ENCODE peak calls at places on chromosomes 16 and 17, in seven cellular contexts. D, O, E, H, L, K and C are unnamed samples.

GRCh38 chr17:57035971-57036481 is 49.0 kb upstream of the AKAP1 start:
- DNase-seq in L (no peak), D (no peak), K (no peak), H (no peak), O (no peak), E (peak), C (peak)

GRCh38 chr16:79752421-79752820 is 151.9 kb upstream of the MAF start:
- DNase-seq in L (no peak), H (no peak), E (no peak), O (no peak), D (no peak), K (no peak), C (no peak)

GRCh38 chr17:83193336-83194188 is 114.2 kb downstream of the METRNL start:
- DNase-seq in O (no peak), H (no peak), D (peak), L (peak), K (no peak), E (no peak), C (no peak)

GRCh38 chr17:41654134-41654907 is 29.9 kb upstream of the KRT17 start:
- DNase-seq in K (no peak), E (no peak), H (no peak), L (peak), D (no peak), O (no peak), C (peak)

GRCh38 chr16:27217256-27217655 is 13.9 kb downstream of the KDM8 start:
- DNase-seq in D (no peak), K (no peak), E (no peak), O (no peak), L (peak), H (no peak), C (no peak)

GRCh38 chr16:4136229-4136813 is 20.1 kb upstream of the ADCY9 start:
- DNase-seq in D (no peak), K (no peak), E (no peak), H (no peak), L (peak), O (no peak), C (peak)

GRCh38 chr17:76585048-76585648 is 512 bp downstream of the ST6GALNAC2 start:
- DNase-seq in H (no peak), D (peak), K (no peak), E (no peak), L (no peak), O (no peak), C (no peak)

GRCh38 chr17:292531-293382 is 59.9 kb downstream of the RPH3AL start:
- DNase-seq in K (no peak), H (no peak), O (no peak), L (no peak), E (no peak), D (no peak), C (no peak)

GRCh38 chr17:15432807-15433547 is 34.4 kb downstream of the CDRT4 start:
- DNase-seq in O (no peak), K (no peak), L (no peak), H (no peak), E (no peak), D (no peak), C (no peak)

GRCh38 chr16:4693956-4694663 is 748 bp downstream of the NUDT16L1 start:
- DNase-seq in O (peak), E (peak), K (peak), H (no peak), L (peak), D (no peak), C (peak)

GRCh38 chr16:70753694-70754325 is 47.1 kb downstream of the VAC14 start:
- DNase-seq in E (no peak), H (no peak), K (no peak), L (no peak), O (no peak), D (no peak), C (no peak)

GRCh38 chr17:73282629-73283028 is 20.9 kb upstream of the CPSF4L start:
- DNase-seq in D (no peak), O (no peak), H (no peak), L (no peak), E (no peak), K (no peak), C (no peak)

GRCh38 chr17:16432017-16432416 is 16.6 kb downstream of the TRPV2 start:
- DNase-seq in L (no peak), O (no peak), E (no peak), K (no peak), H (no peak), D (no peak), C (no peak)

GRCh38 chr17:72943826-72944689 is 148.4 kb downstream of the SLC39A11 start:
- DNase-seq in L (no peak), E (no peak), D (no peak), O (no peak), K (no peak), H (no peak), C (no peak)

GRCh38 chr17:38604479-38605229 is 1.1 kb downstream of the SRCIN1 start:
- DNase-seq in L (no peak), D (peak), E (peak), K (no peak), O (no peak), H (no peak), C (peak)

GRCh38 chr16:89859809-89860075 is 13.7 kb upstream of the TCF25 start:
- DNase-seq in H (no peak), K (no peak), L (no peak), D (no peak), O (no peak), E (no peak), C (no peak)